ENCODE peak calls at places on chromosomes 2 and 18, in five cellular contexts. One of them, this sample, is unnamed.

GRCh38 chr2:98444436-98445166 is at the start of gene INPP4A:
- DNase-seq in transverse colon: peak
- DNase-seq in esophagus squamous epithelium: no peak
- DNase-seq in gastrocnemius medialis: peak
- DNase-seq in tibial nerve: no peak
- DNase-seq in this sample: peak

GRCh38 chr2:178761759-178762371 is 45.4 kb downstream of the TTN start:
- DNase-seq in transverse colon: no peak
- DNase-seq in esophagus squamous epithelium: no peak
- DNase-seq in gastrocnemius medialis: no peak
- DNase-seq in tibial nerve: no peak
- DNase-seq in this sample: no peak

GRCh38 chr2:11573418-11574175 is 39.8 kb downstream of the GREB1 start:
- DNase-seq in transverse colon: no peak
- DNase-seq in esophagus squamous epithelium: no peak
- DNase-seq in gastrocnemius medialis: no peak
- DNase-seq in tibial nerve: no peak
- DNase-seq in this sample: peak

GRCh38 chr2:65349863-65350262 is 82.5 kb downstream of the SPRED2 start:
- DNase-seq in transverse colon: peak
- DNase-seq in esophagus squamous epithelium: no peak
- DNase-seq in gastrocnemius medialis: no peak
- DNase-seq in tibial nerve: peak
- DNase-seq in this sample: peak

GRCh38 chr2:219433666-219434467 is 776 bp upstream of the SPEG start:
- DNase-seq in transverse colon: peak
- DNase-seq in esophagus squamous epithelium: no peak
- DNase-seq in gastrocnemius medialis: peak
- DNase-seq in tibial nerve: no peak
- DNase-seq in this sample: no peak

GRCh38 chr18:69974365-69974764 is 26.7 kb upstream of the CD226 start:
- DNase-seq in transverse colon: no peak
- DNase-seq in esophagus squamous epithelium: no peak
- DNase-seq in gastrocnemius medialis: no peak
- DNase-seq in tibial nerve: no peak
- DNase-seq in this sample: no peak

GRCh38 chr18:76801567-76802505 is 20.5 kb upstream of the ZNF236 start:
- DNase-seq in transverse colon: peak
- DNase-seq in esophagus squamous epithelium: no peak
- DNase-seq in gastrocnemius medialis: peak
- DNase-seq in tibial nerve: peak
- DNase-seq in this sample: peak

GRCh38 chr2:102758433-102758832 is 3.4 kb upstream of the TMEM182 start:
- DNase-seq in transverse colon: no peak
- DNase-seq in esophagus squamous epithelium: no peak
- DNase-seq in gastrocnemius medialis: no peak
- DNase-seq in tibial nerve: no peak
- DNase-seq in this sample: no peak

GRCh38 chr2:227657204-227657845 is 9.3 kb upstream of the SCYGR5 start:
- DNase-seq in transverse colon: no peak
- DNase-seq in esophagus squamous epithelium: no peak
- DNase-seq in gastrocnemius medialis: no peak
- DNase-seq in tibial nerve: no peak
- DNase-seq in this sample: no peak

GRCh38 chr2:181104512-181105121 is 124.2 kb downstream of the UBE2E3 start:
- DNase-seq in transverse colon: peak
- DNase-seq in esophagus squamous epithelium: no peak
- DNase-seq in gastrocnemius medialis: no peak
- DNase-seq in tibial nerve: peak
- DNase-seq in this sample: no peak

GRCh38 chr2:150612957-150613710 is 125.7 kb upstream of the RND3 start:
- DNase-seq in transverse colon: no peak
- DNase-seq in esophagus squamous epithelium: no peak
- DNase-seq in gastrocnemius medialis: no peak
- DNase-seq in tibial nerve: no peak
- DNase-seq in this sample: no peak

GRCh38 chr2:39743170-39743851 is 35.7 kb downstream of the THUMPD2 start:
- DNase-seq in transverse colon: no peak
- DNase-seq in esophagus squamous epithelium: no peak
- DNase-seq in gastrocnemius medialis: no peak
- DNase-seq in tibial nerve: no peak
- DNase-seq in this sample: no peak

GRCh38 chr2:98822301-98823164 is 91.6 kb upstream of the MGAT4A start:
- DNase-seq in transverse colon: no peak
- DNase-seq in esophagus squamous epithelium: no peak
- DNase-seq in gastrocnemius medialis: no peak
- DNase-seq in tibial nerve: no peak
- DNase-seq in this sample: peak

GRCh38 chr2:84243788-84244627 is 215.1 kb downstream of the SUCLG1 start:
- DNase-seq in transverse colon: no peak
- DNase-seq in esophagus squamous epithelium: no peak
- DNase-seq in gastrocnemius medialis: no peak
- DNase-seq in tibial nerve: no peak
- DNase-seq in this sample: no peak

GRCh38 chr2:162091325-162092007 is 17.5 kb upstream of the DPP4 start:
- DNase-seq in transverse colon: peak
- DNase-seq in esophagus squamous epithelium: no peak
- DNase-seq in gastrocnemius medialis: no peak
- DNase-seq in tibial nerve: no peak
- DNase-seq in this sample: peak

GRCh38 chr18:9417081-9417841 is 58.1 kb upstream of the RALBP1 start:
- DNase-seq in transverse colon: no peak
- DNase-seq in esophagus squamous epithelium: no peak
- DNase-seq in gastrocnemius medialis: no peak
- DNase-seq in tibial nerve: no peak
- DNase-seq in this sample: no peak

GRCh38 chr18:72360628-72361027 is 183.5 kb downstream of the CBLN2 start:
- DNase-seq in transverse colon: no peak
- DNase-seq in esophagus squamous epithelium: no peak
- DNase-seq in gastrocnemius medialis: no peak
- DNase-seq in tibial nerve: no peak
- DNase-seq in this sample: no peak

GRCh38 chr2:61011649-61012048 is 5.9 kb upstream of the PEX13 start:
- DNase-seq in transverse colon: no peak
- DNase-seq in esophagus squamous epithelium: no peak
- DNase-seq in gastrocnemius medialis: peak
- DNase-seq in tibial nerve: peak
- DNase-seq in this sample: no peak

GRCh38 chr2:58449286-58450010 is 208.3 kb upstream of the FANCL start:
- DNase-seq in transverse colon: no peak
- DNase-seq in esophagus squamous epithelium: no peak
- DNase-seq in gastrocnemius medialis: no peak
- DNase-seq in tibial nerve: no peak
- DNase-seq in this sample: no peak

GRCh38 chr2:101986804-101987740 is 4.7 kb upstream of the IL1R2 start:
- DNase-seq in transverse colon: peak
- DNase-seq in esophagus squamous epithelium: no peak
- DNase-seq in gastrocnemius medialis: no peak
- DNase-seq in tibial nerve: no peak
- DNase-seq in this sample: no peak

GRCh38 chr18:9469700-9470099 is 5.6 kb upstream of the RALBP1 start:
- DNase-seq in transverse colon: no peak
- DNase-seq in esophagus squamous epithelium: no peak
- DNase-seq in gastrocnemius medialis: no peak
- DNase-seq in tibial nerve: no peak
- DNase-seq in this sample: no peak

GRCh38 chr2:26709323-26710110 is 17.0 kb downstream of the KCNK3 start:
- DNase-seq in transverse colon: no peak
- DNase-seq in esophagus squamous epithelium: no peak
- DNase-seq in gastrocnemius medialis: no peak
- DNase-seq in tibial nerve: no peak
- DNase-seq in this sample: no peak

GRCh38 chr18:26654173-26655009 is 106.0 kb upstream of the KCTD1 start:
- DNase-seq in transverse colon: no peak
- DNase-seq in esophagus squamous epithelium: no peak
- DNase-seq in gastrocnemius medialis: no peak
- DNase-seq in tibial nerve: no peak
- DNase-seq in this sample: no peak

GRCh38 chr2:170878061-170878460 is 51.0 kb upstream of the GORASP2 start:
- DNase-seq in transverse colon: no peak
- DNase-seq in esophagus squamous epithelium: no peak
- DNase-seq in gastrocnemius medialis: no peak
- DNase-seq in tibial nerve: no peak
- DNase-seq in this sample: no peak

GRCh38 chr2:164620873-164621760 is at the start of gene GRB14:
- DNase-seq in transverse colon: peak
- DNase-seq in esophagus squamous epithelium: no peak
- DNase-seq in gastrocnemius medialis: peak
- DNase-seq in tibial nerve: no peak
- DNase-seq in this sample: peak

GRCh38 chr2:27807476-27807875 is 36.0 kb downstream of the MRPL33 start:
- DNase-seq in transverse colon: peak
- DNase-seq in esophagus squamous epithelium: no peak
- DNase-seq in gastrocnemius medialis: no peak
- DNase-seq in tibial nerve: peak
- DNase-seq in this sample: no peak

GRCh38 chr2:72104821-72105588 is 42.7 kb downstream of the CYP26B1 start:
- DNase-seq in transverse colon: no peak
- DNase-seq in esophagus squamous epithelium: no peak
- DNase-seq in gastrocnemius medialis: no peak
- DNase-seq in tibial nerve: no peak
- DNase-seq in this sample: no peak
- TF ChIP-seq CTCF in transverse colon: no peak
- TF ChIP-seq CTCF in esophagus squamous epithelium: no peak
- TF ChIP-seq CTCF in gastrocnemius medialis: no peak
- TF ChIP-seq CTCF in tibial nerve: no peak
- TF ChIP-seq CTCF in this sample: no peak

DNA sequence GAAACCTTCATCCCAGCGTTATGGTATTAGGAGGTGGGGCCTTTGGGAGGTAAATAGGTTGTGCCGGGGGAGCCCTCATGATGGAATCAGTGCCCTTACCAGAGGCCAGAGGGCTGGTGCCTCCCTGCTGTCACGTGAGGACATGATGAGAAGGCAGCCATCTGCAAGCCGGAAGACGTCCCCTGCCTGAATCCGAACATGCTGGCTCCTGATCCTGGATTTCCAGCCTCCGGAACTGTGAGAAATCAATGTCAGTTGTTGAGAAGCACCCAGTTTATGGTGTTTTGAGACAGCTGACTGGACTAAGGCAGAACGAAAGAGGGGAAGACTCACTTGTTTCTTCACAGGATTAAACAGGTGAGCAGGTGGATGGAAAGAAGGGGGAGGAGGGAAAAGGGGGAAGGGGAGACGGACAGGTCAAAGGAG is 13.0 kb upstream of the KLF11 start:
- DNase-seq in transverse colon: no peak
- DNase-seq in esophagus squamous epithelium: no peak
- DNase-seq in gastrocnemius medialis: no peak
- DNase-seq in tibial nerve: no peak
- DNase-seq in this sample: no peak
- TF ChIP-seq POLR2A in transverse colon: no peak
- TF ChIP-seq POLR2A in esophagus squamous epithelium: no peak
- TF ChIP-seq POLR2A in gastrocnemius medialis: no peak
- TF ChIP-seq POLR2A in tibial nerve: no peak
- TF ChIP-seq POLR2A in this sample: no peak

GRCh38 chr2:12720181-12720580 is 3.4 kb downstream of the TRIB2 start:
- DNase-seq in transverse colon: no peak
- DNase-seq in esophagus squamous epithelium: no peak
- DNase-seq in gastrocnemius medialis: no peak
- DNase-seq in tibial nerve: no peak
- DNase-seq in this sample: no peak

GRCh38 chr2:12717988-12718661 is 1.4 kb downstream of the TRIB2 start:
- DNase-seq in transverse colon: no peak
- DNase-seq in esophagus squamous epithelium: no peak
- DNase-seq in gastrocnemius medialis: no peak
- DNase-seq in tibial nerve: no peak
- DNase-seq in this sample: peak

GRCh38 chr2:12717191-12717987 is 653 bp downstream of the TRIB2 start:
- DNase-seq in transverse colon: peak
- DNase-seq in esophagus squamous epithelium: peak
- DNase-seq in gastrocnemius medialis: no peak
- DNase-seq in tibial nerve: no peak
- DNase-seq in this sample: peak

GRCh38 chr2:12719400-12720104 is 2.8 kb downstream of the TRIB2 start:
- DNase-seq in transverse colon: no peak
- DNase-seq in esophagus squamous epithelium: no peak
- DNase-seq in gastrocnemius medialis: no peak
- DNase-seq in tibial nerve: no peak
- DNase-seq in this sample: no peak

DNA sequence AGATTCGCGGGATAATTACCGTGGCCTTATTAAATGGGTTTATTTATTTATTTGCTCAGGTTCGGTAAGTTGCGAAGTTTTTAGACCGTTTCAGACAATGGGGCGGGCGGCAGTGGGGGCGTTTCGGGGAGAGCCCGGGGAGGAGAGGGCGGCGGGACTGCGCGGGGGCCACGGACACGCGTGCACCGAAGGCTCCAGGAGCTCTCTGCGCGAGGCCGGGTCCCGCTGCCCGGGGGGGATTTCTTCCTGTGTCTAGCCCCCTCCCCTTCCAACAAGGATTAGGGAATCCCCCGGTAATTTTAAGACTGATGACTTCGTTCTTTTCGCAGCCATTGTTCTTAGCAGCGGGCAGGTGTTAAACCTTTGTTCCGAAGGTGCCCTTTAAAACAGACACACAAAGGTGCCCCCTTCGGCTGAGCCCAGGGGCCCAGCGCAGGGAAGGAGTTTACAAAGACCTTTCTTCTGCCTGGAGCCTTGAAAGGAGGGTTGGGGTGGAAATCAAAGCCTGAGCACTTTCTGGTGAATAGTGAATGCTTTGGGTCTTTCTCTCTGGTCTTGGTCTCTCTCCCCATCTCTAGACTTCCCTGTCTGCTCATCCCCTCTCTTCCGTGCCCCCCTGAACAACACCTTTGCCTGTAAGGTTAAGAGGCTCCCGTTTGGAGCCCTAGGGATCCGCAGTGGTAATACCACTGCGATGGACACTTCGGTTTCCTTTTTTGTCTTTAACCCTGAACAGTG is 2.1 kb downstream of the TRIB2 start:
- DNase-seq in transverse colon: no peak
- DNase-seq in esophagus squamous epithelium: no peak
- DNase-seq in gastrocnemius medialis: no peak
- DNase-seq in tibial nerve: no peak
- DNase-seq in this sample: no peak
- H3K4me3 ChIP-seq in transverse colon: peak
- H3K4me3 ChIP-seq in esophagus squamous epithelium: peak
- H3K4me3 ChIP-seq in gastrocnemius medialis: peak
- H3K4me3 ChIP-seq in tibial nerve: peak
- H3K4me3 ChIP-seq in this sample: peak

DNA sequence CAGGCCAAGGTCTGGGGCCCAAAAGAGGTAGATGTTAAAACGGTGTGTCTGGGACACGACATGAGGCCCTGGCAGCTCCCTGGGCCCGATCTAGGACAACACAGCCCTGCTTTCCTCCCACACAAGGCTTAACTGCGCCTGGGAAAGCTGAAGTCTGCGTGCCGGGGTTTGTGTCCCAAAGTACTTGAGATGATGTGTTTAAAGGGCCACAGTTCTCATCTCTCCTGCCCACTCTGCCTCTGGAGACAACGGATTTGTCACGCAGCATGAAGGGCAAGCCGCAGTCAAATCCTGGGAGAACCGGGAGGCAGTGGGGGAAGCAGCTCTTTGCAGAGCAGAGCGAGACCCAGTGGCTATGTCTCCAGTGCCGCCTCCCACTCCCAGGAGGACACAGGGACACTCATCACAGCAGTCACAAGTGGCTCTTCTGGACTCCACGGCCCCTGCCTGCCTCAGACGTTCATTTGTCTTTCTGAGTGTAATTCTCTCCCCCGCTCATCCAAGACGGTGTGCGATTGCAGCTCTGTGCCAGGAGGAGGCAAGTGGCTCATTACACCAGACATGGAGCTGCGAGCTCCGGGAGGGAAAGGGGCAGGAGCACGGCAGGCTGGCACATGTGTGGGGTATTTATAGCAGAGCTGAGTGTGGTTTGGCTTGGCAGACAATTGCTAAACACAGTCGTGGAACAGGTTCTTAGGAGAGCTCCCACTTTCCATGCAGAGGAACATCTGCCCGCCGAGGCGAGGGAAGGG is 57.7 kb upstream of the SEMA4C start:
- DNase-seq in transverse colon: peak
- DNase-seq in esophagus squamous epithelium: no peak
- DNase-seq in gastrocnemius medialis: peak
- DNase-seq in tibial nerve: no peak
- DNase-seq in this sample: peak
- TF ChIP-seq CTCF in transverse colon: peak
- TF ChIP-seq CTCF in esophagus squamous epithelium: no peak
- TF ChIP-seq CTCF in gastrocnemius medialis: no peak
- TF ChIP-seq CTCF in tibial nerve: peak
- TF ChIP-seq CTCF in this sample: no peak